ENCODE peak calls at places on chromosome 14, in six cellular contexts. U is HCT116, Q is Peyer's patch, F is stomach, C is K562, T is tibial nerve. Y is an unnamed sample.

GRCh38 chr14:54138354-54139038 is 181.9 kb upstream of the BMP4 start:
- DNase-seq in U (no peak), T (no peak), F (no peak), Q (no peak), C (no peak), Y (no peak)

GRCh38 chr14:102501751-102502315 is 7.7 kb downstream of the ANKRD9 start:
- DNase-seq in F (no peak), T (no peak), U (no peak), C (peak), Q (no peak), Y (no peak)

GRCh38 chr14:99981806-99982205 is 83.4 kb upstream of the EVL start:
- DNase-seq in C (no peak), Q (no peak), F (no peak), T (no peak), U (no peak), Y (no peak)

GRCh38 chr14:65866906-65867305 is 454.4 kb downstream of the FUT8 start:
- DNase-seq in U (no peak), C (no peak), Q (no peak), T (no peak), F (no peak), Y (no peak)

GRCh38 chr14:21300892-21301291 is 21.0 kb downstream of the RPGRIP1 start:
- DNase-seq in F (peak), U (no peak), T (no peak), C (peak), Q (peak), Y (no peak)

GRCh38 chr14:79530555-79530954 is 680.7 kb downstream of the DIO2 start:
- DNase-seq in C (no peak), T (no peak), U (no peak), Q (no peak), F (no peak), Y (no peak)

GRCh38 chr14:32469388-32470160 is 140.5 kb downstream of the AKAP6 start:
- DNase-seq in Q (no peak), T (no peak), C (peak), U (peak), F (no peak), Y (no peak)

GRCh38 chr14:100546051-100546443 is 41.2 kb downstream of the BEGAIN start:
- DNase-seq in C (peak), T (no peak), F (peak), U (no peak), Q (no peak), Y (peak)

GRCh38 chr14:68461086-68461485 is 331.8 kb downstream of the ZFP36L1 start:
- DNase-seq in C (no peak), F (no peak), U (no peak), Q (no peak), T (no peak), Y (no peak)

GRCh38 chr14:99273724-99274345 is 1.8 kb upstream of the BCL11B start:
- DNase-seq in C (no peak), U (no peak), Q (peak), T (no peak), F (peak), Y (peak)

GRCh38 chr14:91413547-91414474 is 3.8 kb downstream of the CCDC88C start:
- DNase-seq in F (peak), Q (peak), T (no peak), C (no peak), U (no peak), Y (no peak)

GRCh38 chr14:71354801-71355200 is 447.5 kb downstream of the PCNX1 start:
- DNase-seq in C (no peak), F (no peak), Q (no peak), U (no peak), T (no peak), Y (no peak)

GRCh38 chr14:55267816-55268215 is 3.4 kb upstream of the FBXO34 start:
- DNase-seq in T (no peak), U (no peak), Q (no peak), F (no peak), C (no peak), Y (no peak)

GRCh38 chr14:66099451-66099850 is 386.7 kb upstream of the CCDC196 start:
- DNase-seq in F (no peak), T (no peak), C (no peak), U (no peak), Q (no peak), Y (no peak)

GRCh38 chr14:105023144-105023543 is 2.3 kb upstream of the CDCA4 start:
- DNase-seq in C (no peak), Q (no peak), U (no peak), T (no peak), F (no peak), Y (no peak)

GRCh38 chr14:74326369-74327152 is 21.7 kb upstream of the VRTN start:
- DNase-seq in U (no peak), F (no peak), C (no peak), Q (no peak), T (no peak), Y (no peak)

GRCh38 chr14:38074754-38075153 is 132.9 kb upstream of the SSTR1 start:
- DNase-seq in F (no peak), U (no peak), C (no peak), Q (no peak), T (no peak), Y (no peak)

GRCh38 chr14:68704736-68705720 is 87.8 kb downstream of the ZFP36L1 start:
- DNase-seq in Q (peak), C (no peak), U (no peak), T (no peak), F (no peak), Y (peak)

GRCh38 chr14:106459971-106460730 is 933.8 kb downstream of the TMEM121 start:
- DNase-seq in F (no peak), T (no peak), U (no peak), C (peak), Q (peak), Y (no peak)

GRCh38 chr14:76050797-76051392 is 65.3 kb downstream of the IFT43 start:
- DNase-seq in U (peak), T (peak), Q (peak), C (peak), F (peak), Y (peak)

GRCh38 chr14:69713127-69713800 is 53.7 kb upstream of the SRSF5 start:
- DNase-seq in U (no peak), C (no peak), T (no peak), F (peak), Q (peak), Y (no peak)

GRCh38 chr14:88023658-88024187 is 18.8 kb downstream of the GPR65 start:
- DNase-seq in F (no peak), T (no peak), U (no peak), C (no peak), Q (no peak), Y (no peak)

GRCh38 chr14:57530571-57530970 is 36.9 kb upstream of the CCDC198 start:
- DNase-seq in F (no peak), T (no peak), Q (no peak), U (no peak), C (no peak), Y (no peak)

GRCh38 chr14:83184531-83184930 is 1650.9 kb upstream of the SEL1L start:
- DNase-seq in U (no peak), Q (no peak), F (no peak), C (no peak), T (no peak), Y (no peak)

DNA sequence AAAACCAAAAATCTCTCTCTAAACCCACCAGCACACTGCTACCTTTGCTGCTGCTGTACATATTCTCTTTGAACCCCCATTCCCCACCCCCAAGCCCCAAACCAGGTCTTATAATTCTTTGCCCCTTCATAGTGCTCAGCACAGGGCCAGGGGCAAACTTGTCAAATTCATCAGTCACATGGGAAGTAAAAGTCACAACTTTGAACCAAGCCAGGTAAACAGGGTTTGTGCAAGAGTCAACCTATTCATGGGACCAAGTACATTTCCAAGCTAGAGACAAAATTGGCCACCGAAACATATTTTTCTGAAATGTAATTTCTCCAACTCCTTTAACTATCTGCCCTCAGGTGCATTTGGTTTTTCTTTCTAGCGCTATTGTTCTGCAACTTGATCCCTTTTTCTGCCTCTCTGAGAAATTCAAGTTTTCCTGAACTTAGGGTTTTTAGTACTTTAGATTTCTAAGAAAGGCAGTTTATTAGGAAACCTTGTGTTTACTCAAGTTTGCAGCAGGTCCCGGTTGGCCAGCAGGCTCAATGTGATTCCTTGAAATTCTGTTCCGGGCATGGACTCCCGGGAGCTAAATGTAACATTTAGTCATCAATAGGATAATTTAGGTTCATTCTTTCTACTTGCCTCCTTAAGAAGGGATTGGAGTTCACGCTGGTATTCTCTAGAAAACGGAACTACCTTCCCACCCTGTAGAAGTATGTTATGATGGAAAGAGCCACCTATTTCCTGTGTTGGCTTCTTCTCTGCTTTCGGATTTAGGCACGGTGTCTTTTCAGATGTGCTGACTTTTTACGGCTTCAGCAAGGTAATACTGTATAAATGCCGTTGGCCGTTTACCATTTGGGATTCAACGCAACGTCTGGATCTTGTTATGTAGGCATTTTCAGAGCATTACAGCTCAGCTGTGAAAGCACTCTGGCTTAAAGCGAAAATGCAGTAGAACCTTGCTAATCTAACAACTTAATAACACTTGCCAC is 230.3 kb downstream of the EFCAB11 start:
- DNase-seq in Q (no peak), U (no peak), F (no peak), C (no peak), T (no peak), Y (no peak)
- H3K4me3 ChIP-seq in Q (no peak), U (no peak), F (peak), C (no peak), T (no peak), Y (no peak)

DNA sequence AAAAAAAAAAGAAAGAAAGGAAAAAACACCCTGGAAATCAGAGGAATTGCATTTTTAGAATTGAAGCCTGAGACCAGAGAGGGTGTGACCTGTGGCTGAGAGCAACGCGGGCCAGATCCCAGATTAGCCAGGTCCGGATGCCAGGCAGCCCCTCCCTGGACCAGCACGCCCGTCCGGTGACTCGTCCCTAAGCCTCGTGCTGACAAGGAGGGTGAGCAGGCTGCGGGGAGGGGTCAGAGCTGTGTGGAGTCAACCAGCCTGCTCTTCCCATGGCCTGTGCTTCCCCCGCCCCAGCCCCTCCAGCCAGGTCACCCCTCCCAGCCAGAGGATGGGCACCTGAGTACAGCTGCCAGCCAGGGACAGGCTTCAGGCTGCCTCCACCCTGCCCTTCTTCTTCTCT is 4.2 kb upstream of the KLC1 start:
- DNase-seq in C (no peak), U (peak), F (peak), Q (peak), T (peak), Y (peak)
- TF ChIP-seq POLR2A in C (no peak), U (no peak), F (no peak), Q (no peak), T (no peak), Y (no peak)

DNA sequence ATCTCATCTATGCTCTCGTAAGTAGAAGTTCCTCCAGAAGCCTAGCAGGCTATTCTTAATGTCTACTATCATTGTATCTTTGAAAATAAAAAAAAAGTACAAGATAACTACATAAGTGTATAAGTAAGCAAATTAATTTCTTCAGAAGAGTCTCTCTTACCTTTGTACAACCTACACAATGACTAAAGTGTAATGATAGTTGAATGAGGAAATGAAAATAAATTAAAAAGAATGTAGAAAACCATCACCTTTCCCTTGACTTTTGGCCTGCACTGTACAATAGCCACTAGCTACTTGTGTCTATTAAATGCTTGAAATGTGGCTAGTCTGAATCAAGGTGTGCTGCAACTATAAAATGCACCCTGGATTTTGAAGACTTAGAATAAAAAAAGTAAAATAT is 229.9 kb upstream of the FOXN3 start:
- DNase-seq in F (no peak), C (no peak), Q (no peak), T (no peak), U (no peak), Y (no peak)
- TF ChIP-seq CTCF in F (no peak), C (no peak), Q (no peak), T (no peak), U (no peak), Y (no peak)

DNA sequence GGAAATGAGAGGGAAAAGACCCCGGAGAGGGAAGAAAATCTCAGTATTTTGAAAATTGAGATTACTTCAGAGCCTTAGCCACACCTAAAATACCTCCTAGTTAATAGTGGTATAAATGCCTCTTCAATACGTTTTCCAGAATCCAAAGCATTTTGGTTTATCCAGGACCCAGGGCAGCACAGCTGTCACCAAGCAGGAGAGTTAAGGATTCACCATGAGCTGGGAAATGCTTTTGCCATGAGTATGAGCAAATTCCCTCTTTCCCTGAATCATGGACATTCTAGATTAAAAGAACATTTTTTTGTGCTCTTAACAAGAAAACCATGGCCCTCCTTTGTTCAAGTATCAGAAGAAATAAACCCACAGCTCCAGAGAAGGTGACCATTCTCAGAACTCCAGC is 21.8 kb upstream of the RTRAF start:
- DNase-seq in T (no peak), F (no peak), C (no peak), U (no peak), Q (no peak), Y (no peak)
- H3K4me3 ChIP-seq in T (no peak), F (no peak), C (no peak), U (no peak), Q (no peak), Y (no peak)

GRCh38 chr14:44897041-44897843 is 64.5 kb downstream of the KLHL28 start:
- DNase-seq in U (peak), C (peak), T (peak), F (peak), Q (peak), Y (peak)
- TF ChIP-seq POLR2A in U (peak), C (peak), T (peak), F (peak), Q (peak), Y (peak)

GRCh38 chr14:36657409-36658090 is 4.1 kb upstream of the PAX9 start:
- DNase-seq in F (no peak), U (no peak), T (no peak), Q (no peak), C (no peak), Y (no peak)
- TF ChIP-seq CTCF in F (no peak), U (no peak), T (no peak), Q (no peak), C (no peak), Y (no peak)

GRCh38 chr14:52730708-52731111 is 744 bp downstream of the STYX start:
- DNase-seq in C (no peak), T (peak), Q (no peak), F (no peak), U (no peak), Y (no peak)

GRCh38 chr14:52724360-52724644 is 5.7 kb upstream of the STYX start:
- DNase-seq in F (no peak), U (no peak), Q (no peak), T (no peak), C (no peak), Y (no peak)

GRCh38 chr14:52733824-52734223 is 3.9 kb downstream of the STYX start:
- DNase-seq in F (no peak), Q (no peak), T (no peak), U (no peak), C (no peak), Y (no peak)

GRCh38 chr14:52729925-52730707 is at the start of gene STYX:
- DNase-seq in U (peak), T (peak), Q (peak), C (peak), F (peak), Y (peak)

DNA sequence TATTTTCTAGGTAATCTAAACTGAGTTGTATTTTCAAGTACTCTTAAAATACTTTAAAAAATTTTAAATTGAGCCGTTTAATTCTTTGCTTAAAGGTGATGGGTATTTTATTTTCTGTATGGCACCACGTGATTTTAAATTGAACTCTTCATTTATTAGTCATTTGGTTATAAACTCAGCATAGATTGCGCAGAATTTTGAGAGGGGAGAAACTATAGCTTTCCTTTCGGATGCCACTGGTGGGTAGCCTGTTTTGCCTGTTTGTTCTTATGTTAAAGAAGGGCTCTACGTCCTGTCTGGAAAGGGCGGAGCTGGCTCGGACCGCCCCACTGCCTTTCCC is 411 bp upstream of the STYX start:
- DNase-seq in Q (no peak), T (no peak), C (no peak), F (no peak), U (no peak), Y (no peak)
- H3K4me3 ChIP-seq in Q (peak), T (peak), C (peak), F (peak), U (peak), Y (peak)

Y was measured in ovary.